ENCODE peak calls at places on chromosome 13, in eight cellular contexts. N is stomach, U is uterus, M is tibial nerve, C is HCT116, Z is lower leg skin, Q is A549, G is gastrocnemius medialis. E is an unnamed sample.

GRCh38 chr13:36918246-36919060 is 1.6 kb downstream of the SMAD9 start:
- DNase-seq in G (no peak), M (peak), N (no peak), C (no peak), Q (no peak), Z (no peak), U (no peak), E (no peak)

GRCh38 chr13:87444135-87444534 is 227.0 kb upstream of the SLITRK5 start:
- DNase-seq in M (no peak), N (no peak), Z (no peak), G (no peak), C (no peak), U (no peak), Q (no peak), E (no peak)

GRCh38 chr13:37617162-37617561 is 18.6 kb upstream of the POSTN start:
- DNase-seq in C (no peak), M (no peak), G (no peak), Q (peak), Z (no peak), N (no peak), U (no peak), E (no peak)

GRCh38 chr13:48579167-48579918 is 46.5 kb upstream of the RCBTB2 start:
- DNase-seq in M (no peak), N (peak), Z (no peak), C (no peak), Q (no peak), U (no peak), G (no peak), E (no peak)

GRCh38 chr13:59459972-59460371 is 703.8 kb downstream of the DIAPH3 start:
- DNase-seq in C (no peak), N (no peak), Q (no peak), U (no peak), M (no peak), G (no peak), Z (no peak), E (peak)

GRCh38 chr13:73168993-73169401 is 110.2 kb downstream of the KLF5 start:
- DNase-seq in Z (peak), C (no peak), Q (no peak), M (no peak), U (no peak), G (no peak), N (peak), E (no peak)

GRCh38 chr13:65593298-65593874 is 1636.8 kb downstream of the PCDH9 start:
- DNase-seq in Q (no peak), Z (no peak), U (no peak), M (no peak), C (no peak), N (no peak), G (no peak), E (no peak)

GRCh38 chr13:29707876-29708543 is 112.5 kb upstream of the SLC7A1 start:
- DNase-seq in C (peak), Q (peak), M (no peak), U (no peak), G (no peak), N (peak), Z (no peak), E (peak)

GRCh38 chr13:76829572-76830327 is 56.5 kb downstream of the KCTD12 start:
- DNase-seq in Z (no peak), Q (no peak), M (no peak), G (no peak), N (peak), C (no peak), U (peak), E (no peak)

GRCh38 chr13:114118086-114118762 is 14.2 kb downstream of the RASA3 start:
- DNase-seq in M (no peak), U (no peak), C (no peak), N (no peak), Z (no peak), G (no peak), Q (peak), E (no peak)

GRCh38 chr13:110638814-110639806 is 23.8 kb downstream of the NAXD start:
- DNase-seq in Z (no peak), U (no peak), C (no peak), G (no peak), M (no peak), Q (no peak), N (peak), E (no peak)
- TF ChIP-seq POLR2A in Z (no peak), U (no peak), C (no peak), G (no peak), M (no peak), Q (no peak), N (no peak), E (no peak)

GRCh38 chr13:40047322-40047771 is 391.9 kb downstream of the COG6 start:
- DNase-seq in M (no peak), Q (no peak), G (no peak), C (no peak), U (no peak), Z (no peak), N (no peak), E (no peak)
- TF ChIP-seq POLR2A in M (no peak), Q (no peak), G (no peak), C (no peak), U (no peak), Z (no peak), N (no peak), E (no peak)

GRCh38 chr13:45331981-45332830 is 8.8 kb downstream of the TPT1 start:
- DNase-seq in M (peak), Q (peak), U (no peak), G (no peak), Z (peak), N (no peak), C (peak), E (no peak)

GRCh38 chr13:45331123-45331619 is 9.8 kb downstream of the TPT1 start:
- DNase-seq in G (no peak), Z (no peak), C (no peak), Q (no peak), U (no peak), M (no peak), N (no peak), E (no peak)

GRCh38 chr13:45333973-45334922 is 6.7 kb downstream of the TPT1 start:
- DNase-seq in Q (no peak), N (no peak), U (no peak), M (no peak), G (no peak), Z (no peak), C (no peak), E (no peak)

GRCh38 chr13:45333251-45333972 is 7.6 kb downstream of the TPT1 start:
- DNase-seq in Q (no peak), M (no peak), G (no peak), N (no peak), Z (no peak), C (no peak), U (no peak), E (no peak)

DNA sequence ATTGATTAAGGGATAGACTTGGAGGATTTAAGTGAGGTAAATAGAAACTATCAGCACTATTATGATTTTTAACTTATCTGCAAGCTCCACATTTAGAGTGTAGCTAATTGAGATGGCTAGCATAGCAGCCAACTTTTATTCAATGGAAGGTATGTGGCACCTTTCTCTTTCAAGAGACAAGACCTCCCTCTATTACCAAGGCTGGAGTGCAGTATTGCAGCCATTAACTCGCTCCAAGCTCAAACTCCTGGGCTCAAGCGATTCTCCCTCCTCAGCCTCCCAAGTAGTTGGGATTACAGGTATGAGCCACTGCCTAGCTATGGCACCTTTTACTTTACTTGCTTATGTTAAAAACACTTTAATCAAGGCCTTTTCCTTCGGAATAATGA is 8.2 kb downstream of the TPT1 start:
- DNase-seq in Q (no peak), Z (no peak), C (no peak), U (no peak), G (no peak), M (no peak), N (no peak), E (no peak)
- TF ChIP-seq POLR2A in Q (no peak), Z (no peak), C (no peak), U (no peak), G (no peak), M (no peak), N (no peak), E (peak)

GRCh38 chr13:109256866-109257760 is 529.3 kb downstream of the IRS2 start:
- DNase-seq in N (no peak), C (peak), U (no peak), M (no peak), Z (peak), G (peak), Q (peak), E (no peak)
- TF ChIP-seq POLR2A in N (no peak), C (no peak), U (no peak), M (no peak), Z (no peak), G (no peak), Q (no peak), E (no peak)

DNA sequence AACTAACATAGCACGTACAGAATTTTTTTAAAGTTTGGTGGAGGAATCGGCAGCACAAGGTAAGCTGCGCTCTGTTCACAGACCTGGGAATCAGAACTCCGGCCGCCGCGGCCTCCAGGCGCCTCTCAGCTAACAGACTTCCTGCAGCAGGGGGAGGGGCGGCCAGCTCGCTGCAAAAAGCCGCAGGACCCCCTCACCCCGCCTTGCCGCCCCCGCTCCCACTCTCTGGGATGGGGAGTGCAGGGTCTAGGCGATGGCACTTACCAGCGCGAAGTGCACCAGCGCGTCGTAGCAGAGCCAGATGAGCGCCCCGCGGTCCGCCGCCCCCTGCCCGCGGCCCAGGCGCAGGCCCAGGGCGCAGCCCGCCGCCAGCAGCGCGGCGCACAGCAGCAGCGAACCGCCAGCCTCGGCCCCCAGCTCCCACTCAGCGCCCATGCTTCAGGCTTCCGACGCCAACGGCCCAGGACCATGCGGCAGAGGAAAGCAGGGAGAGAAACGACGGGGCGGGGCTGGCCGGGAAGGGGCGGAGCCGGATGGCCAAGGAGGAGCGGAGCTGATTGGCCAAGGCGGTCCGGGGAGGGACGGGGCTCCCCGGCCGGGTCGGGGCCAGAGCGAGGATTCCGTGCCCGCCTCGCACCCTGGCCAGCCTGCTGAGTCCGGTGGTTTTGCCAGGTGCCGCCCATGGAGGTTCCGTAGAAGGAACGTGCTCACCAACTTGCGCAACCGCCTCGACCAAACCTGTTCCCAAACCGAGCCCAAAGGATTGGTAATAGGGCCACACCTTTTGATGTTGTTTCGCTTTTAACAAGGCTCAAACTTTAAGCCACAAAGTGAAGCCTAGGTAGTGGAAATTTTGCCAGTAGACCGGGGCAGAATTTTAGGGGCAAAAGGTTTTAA is at the start of gene EBPL:
- DNase-seq in M (peak), Q (peak), U (peak), G (peak), C (peak), Z (peak), N (peak), E (peak)
- TF ChIP-seq POLR2A in M (peak), Q (peak), U (peak), G (peak), C (peak), Z (no peak), N (no peak), E (peak)